ENCODE peak calls at places on chromosomes 6 and 20, in six cellular contexts. S is tibial nerve, P is glutamatergic neuron, K is GM12865, L is progenitor cell of endocrine pancreas, X is GM12878. N is an unnamed sample.

GRCh38 chr20:6698056-6698455 is 69.4 kb upstream of the BMP2 start:
- DNase-seq in L (no peak), S (no peak), P (no peak), X (no peak), K (no peak), N (no peak)

GRCh38 chr6:149028767-149029405 is 282.1 kb downstream of the UST start:
- DNase-seq in P (peak; percentile 45), L (peak; percentile 24), X (peak; percentile 72), S (no peak), K (peak; percentile 95), N (peak; percentile 59)

GRCh38 chr20:57130160-57130772 is 136.2 kb downstream of the BMP7 start:
- DNase-seq in P (no peak), L (no peak), K (no peak), S (no peak), X (no peak), N (no peak)

GRCh38 chr6:84422380-84422968 is 195.0 kb upstream of the CEP162 start:
- DNase-seq in P (peak; percentile 90), S (peak; percentile 49), L (peak; percentile 76), X (no peak), K (peak; percentile 32), N (peak; percentile 26)

GRCh38 chr6:43812850-43813584 is 43.0 kb downstream of the VEGFA start:
- DNase-seq in L (no peak), X (peak; percentile 25), K (peak; percentile 53), P (no peak), S (no peak), N (no peak)

GRCh38 chr6:134345780-134346179 is 27.9 kb upstream of the SGK1 start:
- DNase-seq in K (no peak), S (peak; percentile 44), X (no peak), P (no peak), L (no peak), N (no peak)

GRCh38 chr6:21593927-21594421 is 423 bp downstream of the SOX4 start:
- DNase-seq in X (no peak), L (no peak), K (peak; percentile 69), P (no peak), S (no peak), N (no peak)

GRCh38 chr20:41245086-41245707 is 72.3 kb downstream of the ZHX3 start:
- DNase-seq in L (no peak), S (no peak), X (no peak), P (no peak), K (peak; percentile 4), N (no peak)

GRCh38 chr6:142155895-142156757 is 9.1 kb downstream of the VTA1 start:
- DNase-seq in K (no peak), S (no peak), L (no peak), P (no peak), X (no peak), N (no peak)

GRCh38 chr6:139534472-139535115 is 160.1 kb upstream of the CITED2 start:
- DNase-seq in P (no peak), L (no peak), S (no peak), K (peak; percentile 15), X (no peak), N (no peak)

GRCh38 chr6:150720774-150721233 is 121.1 kb downstream of the PLEKHG1 start:
- DNase-seq in P (no peak), L (peak; percentile 30), X (peak; percentile 94), K (peak; percentile 87), S (no peak), N (peak; percentile 74)

GRCh38 chr6:54835176-54835575 is 11.4 kb upstream of the FAM83B start:
- DNase-seq in P (no peak), S (no peak), K (no peak), L (no peak), X (no peak), N (no peak)

GRCh38 chr20:32458061-32458836 is 100.1 kb downstream of the ASXL1 start:
- DNase-seq in P (peak; percentile 55), X (no peak), L (no peak), K (no peak), S (no peak), N (no peak)

GRCh38 chr20:2507464-2507863 is 1.3 kb downstream of the ZNF343 start:
- DNase-seq in L (no peak), X (no peak), P (no peak), S (no peak), K (no peak), N (no peak)

GRCh38 chr20:2507875-2508630 is 662 bp downstream of the ZNF343 start:
- DNase-seq in L (no peak), S (no peak), K (peak; percentile 16), X (no peak), P (no peak), N (no peak)

GRCh38 chr20:2509468-2509781 is 710 bp upstream of the ZNF343 start:
- DNase-seq in L (no peak), K (no peak), P (peak; percentile 28), X (no peak), S (no peak), N (no peak)

GRCh38 chr20:2509794-2510193 is 1.1 kb upstream of the ZNF343 start:
- DNase-seq in X (no peak), S (no peak), K (no peak), L (no peak), P (no peak), N (no peak)

DNA sequence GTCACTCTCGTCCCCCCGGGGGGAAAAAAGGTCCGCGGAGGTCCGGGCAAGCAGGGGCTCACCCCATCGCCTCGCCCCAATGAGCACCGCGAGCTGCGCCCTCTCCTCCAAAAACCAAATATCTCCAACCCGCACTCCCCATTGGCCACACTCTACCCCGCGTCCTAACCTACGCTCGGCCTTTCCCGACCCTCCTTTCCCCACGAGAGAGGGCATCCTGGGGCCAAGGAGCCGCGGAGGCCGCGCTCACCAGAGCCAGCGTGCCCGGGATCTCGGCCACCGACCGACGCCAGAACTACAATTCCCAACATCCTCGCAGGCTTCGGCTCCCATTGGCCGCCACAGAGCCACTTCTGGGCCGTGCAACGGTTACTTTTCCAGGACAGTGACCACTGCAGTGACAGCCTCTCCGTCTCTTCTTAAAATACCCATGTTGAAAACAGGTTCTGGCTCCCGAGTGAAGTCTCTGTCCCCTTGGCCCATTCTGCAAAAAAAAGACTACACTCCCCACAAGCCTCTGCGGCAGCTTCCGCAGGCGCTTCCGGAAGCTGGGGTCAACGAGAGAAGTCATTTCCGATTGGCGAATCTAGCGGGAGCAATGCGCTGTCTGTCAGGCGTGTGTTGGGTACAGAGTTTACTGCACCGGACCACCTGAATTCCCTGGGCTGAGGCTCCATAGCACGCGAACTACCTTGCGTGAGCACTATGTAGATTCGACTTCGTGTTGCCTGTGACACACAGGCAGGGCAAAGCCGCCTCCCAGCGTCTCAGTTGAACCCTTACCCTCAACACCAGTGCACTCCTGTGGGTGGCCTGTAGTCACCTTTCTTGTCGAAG is at the start of gene ZNF343:
- DNase-seq in P (peak; percentile 77), X (peak; percentile 58), S (peak; percentile 56), K (peak; percentile 89), L (peak; percentile 52), N (peak; percentile 92)
- TF ChIP-seq CTCF in P (no peak), X (no peak), S (peak; percentile 10), K (peak; percentile 12), L (no peak), N (no peak)

GRCh38 chr6:104483225-104483834 is 376.4 kb downstream of the HACE1 start:
- DNase-seq in L (no peak), S (no peak), X (no peak), K (no peak), P (no peak), N (no peak)
- TF ChIP-seq CTCF in L (peak; percentile 73), S (no peak), X (no peak), K (peak; percentile 20), P (no peak), N (no peak)

GRCh38 chr6:111306104-111306888 is 176.7 kb downstream of the REV3L start:
- DNase-seq in P (no peak), X (no peak), L (no peak), S (no peak), K (no peak), N (no peak)
- TF ChIP-seq CTCF in P (no peak), X (no peak), L (no peak), S (no peak), K (no peak), N (no peak)

GRCh38 chr6:30942338-30943060 is 1.7 kb downstream of the MUCL3 start:
- DNase-seq in X (no peak), K (no peak), P (peak; percentile 38), S (peak; percentile 30), L (peak; percentile 65), N (no peak)
- TF ChIP-seq CTCF in X (peak; percentile 17), K (no peak), P (no peak), S (peak; percentile 37), L (peak; percentile 53), N (no peak)

DNA sequence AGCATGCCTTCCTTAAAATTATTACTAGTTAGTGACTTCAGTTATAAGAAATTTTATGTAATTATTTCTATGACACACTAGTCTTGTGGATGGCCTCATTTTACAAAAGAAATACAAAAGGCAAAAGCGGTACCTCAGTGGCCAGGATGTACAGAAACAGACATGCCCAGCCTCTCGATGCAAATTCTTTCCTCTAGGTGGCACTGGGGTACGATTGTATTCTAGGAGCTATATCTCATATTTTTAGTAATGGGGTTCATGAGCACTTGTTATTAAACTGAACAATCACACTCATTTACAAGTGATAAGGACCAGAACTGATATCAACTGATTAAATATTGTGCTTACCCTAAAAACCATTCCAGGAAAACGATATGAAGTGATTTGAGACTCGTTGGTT is 59.8 kb downstream of the SOD2 start:
- DNase-seq in S (no peak), X (no peak), K (peak; percentile 25), L (no peak), P (no peak), N (peak; percentile 32)
- TF ChIP-seq CTCF in S (no peak), X (peak; percentile 56), K (peak; percentile 51), L (peak; percentile 50), P (no peak), N (peak; percentile 31)

GRCh38 chr6:30893666-30894065 is 9.3 kb downstream of the DDR1 start:
- DNase-seq in P (no peak), S (no peak), X (no peak), L (no peak), K (no peak), N (no peak)

GRCh38 chr6:30894381-30894780 is 10.1 kb downstream of the DDR1 start:
- DNase-seq in L (no peak), S (no peak), K (no peak), X (no peak), P (no peak), N (no peak)

GRCh38 chr6:30891450-30891723 is 7.1 kb downstream of the DDR1 start:
- DNase-seq in L (no peak), P (no peak), X (no peak), S (no peak), K (no peak), N (no peak)

GRCh38 chr6:30891816-30892553 is 7.7 kb downstream of the DDR1 start:
- DNase-seq in K (no peak), X (no peak), S (no peak), L (no peak), P (no peak), N (no peak)

GRCh38 chr6:30893001-30893591 is 8.8 kb downstream of the DDR1 start:
- DNase-seq in X (no peak), P (no peak), K (no peak), L (no peak), S (no peak), N (no peak)
- TF ChIP-seq CTCF in X (no peak), P (peak; percentile 35), K (no peak), L (peak; percentile 42), S (no peak), N (no peak)

N was measured in GM13976.